ENCODE peak calls at places on chromosome 17, in ten cellular contexts. P, T, B, S, J, C, X, O, A and F are unnamed samples. For H3K9me3 and H3K27me3, the result is how much of the 10 kb centered on the place peaks cover.

GRCh38 chr17:50195196-50195865 is 6.1 kb downstream of the COL1A1 start:
- DNase-seq in P (peak), T (no peak), B (no peak), S (no peak), J (peak), C (no peak), X (no peak), O (peak), A (no peak), F (no peak)

GRCh38 chr17:66791337-66791736 is 43.6 kb upstream of the CACNG5 start:
- DNase-seq in P (no peak), T (no peak), B (no peak), S (no peak), J (no peak), C (no peak), X (no peak), O (no peak), A (no peak), F (no peak)

GRCh38 chr17:65749479-65749878 is 188.0 kb upstream of the AXIN2 start:
- DNase-seq in P (no peak), T (no peak), B (no peak), S (no peak), J (peak), C (no peak), X (no peak), O (peak), A (no peak), F (no peak)

GRCh38 chr17:18225562-18226283 is at the start of gene LLGL1:
- DNase-seq in P (no peak), T (no peak), B (no peak), S (no peak), J (peak), C (no peak), X (no peak), O (peak), A (no peak), F (no peak)

GRCh38 chr17:77834170-77835115 is 124.1 kb upstream of the TNRC6C start:
- DNase-seq in P (peak), T (peak), B (peak), S (peak), J (peak), C (peak), X (no peak), O (peak), A (peak), F (no peak)

GRCh38 chr17:71987634-71988033 is 133.2 kb upstream of the SOX9 start:
- DNase-seq in P (no peak), T (no peak), B (no peak), S (no peak), J (no peak), C (no peak), X (no peak), O (no peak), A (no peak), F (no peak)

GRCh38 chr17:40177275-40177874 is at the start of gene RAPGEFL1:
- DNase-seq in P (peak), T (no peak), B (no peak), S (peak), J (peak), C (peak), X (peak), O (peak), A (peak), F (peak)

GRCh38 chr17:72514888-72515287 is 394.1 kb downstream of the SOX9 start:
- DNase-seq in P (no peak), T (no peak), B (peak), S (peak), J (peak), C (peak), X (no peak), O (no peak), A (peak), F (no peak)

GRCh38 chr17:50129303-50129945 is 536 bp downstream of the SAMD14 start:
- DNase-seq in P (no peak), T (no peak), B (no peak), S (no peak), J (peak), C (no peak), X (peak), O (peak), A (peak), F (no peak)

GRCh38 chr17:45998987-45999899 is at the start of gene STH:
- DNase-seq in P (no peak), T (no peak), B (no peak), S (no peak), J (no peak), C (no peak), X (no peak), O (no peak), A (no peak), F (no peak)

GRCh38 chr17:68514809-68515208 is 2.6 kb downstream of the PRKAR1A start:
- DNase-seq in P (no peak), T (no peak), B (no peak), S (no peak), J (peak), C (no peak), X (no peak), O (peak), A (no peak), F (no peak)

GRCh38 chr17:79913896-79914812 is 74.9 kb upstream of the CBX4 start:
- DNase-seq in P (no peak), T (no peak), B (no peak), S (no peak), J (no peak), C (no peak), X (no peak), O (no peak), A (no peak), F (no peak)

GRCh38 chr17:81842725-81843504 is 8.1 kb upstream of the PPP1R27 start:
- DNase-seq in P (no peak), T (no peak), B (no peak), S (no peak), J (peak), C (no peak), X (no peak), O (no peak), A (no peak), F (peak)

GRCh38 chr17:21375162-21375560 is 996 bp upstream of the KCNJ12 start:
- DNase-seq in P (no peak), T (no peak), B (no peak), S (no peak), J (no peak), C (no peak), X (no peak), O (no peak), A (peak), F (no peak)

GRCh38 chr17:1946021-1946932 is 78.9 kb downstream of the RTN4RL1 start:
- DNase-seq in P (no peak), T (no peak), B (no peak), S (no peak), J (no peak), C (no peak), X (no peak), O (no peak), A (no peak), F (no peak)

GRCh38 chr17:14471052-14471451 is 170.2 kb downstream of the HS3ST3B1 start:
- DNase-seq in P (no peak), T (no peak), B (peak), S (no peak), J (peak), C (no peak), X (no peak), O (peak), A (no peak), F (no peak)

GRCh38 chr17:47727704-47728036 is 5.4 kb upstream of the TBX21 start:
- DNase-seq in P (peak), T (no peak), B (no peak), S (no peak), J (no peak), C (no peak), X (no peak), O (no peak), A (no peak), F (no peak)

GRCh38 chr17:81030726-81031570 is 4.0 kb upstream of the BAIAP2 start:
- DNase-seq in P (peak), T (no peak), B (no peak), S (no peak), J (peak), C (peak), X (no peak), O (no peak), A (peak), F (no peak)

GRCh38 chr17:5526821-5527598 is 40.6 kb downstream of the MIS12 start:
- DNase-seq in P (no peak), T (peak), B (peak), S (peak), J (peak), C (no peak), X (no peak), O (peak), A (peak), F (no peak)

GRCh38 chr17:2856727-2857126 is 60.5 kb downstream of the RAP1GAP2 start:
- DNase-seq in P (no peak), T (no peak), B (no peak), S (no peak), J (no peak), C (no peak), X (no peak), O (no peak), A (no peak), F (no peak)

GRCh38 chr17:63133489-63133888 is 167.5 kb downstream of the TANC2 start:
- DNase-seq in P (no peak), T (no peak), B (no peak), S (no peak), J (no peak), C (no peak), X (no peak), O (no peak), A (no peak), F (no peak)

GRCh38 chr17:71192039-71192555 is 928.7 kb upstream of the SOX9 start:
- DNase-seq in P (no peak), T (no peak), B (no peak), S (no peak), J (no peak), C (no peak), X (no peak), O (no peak), A (no peak), F (no peak)

GRCh38 chr17:59387351-59388069 is 56.1 kb downstream of the YPEL2 start:
- DNase-seq in P (no peak), T (no peak), B (no peak), S (no peak), J (no peak), C (no peak), X (no peak), O (no peak), A (peak), F (no peak)

GRCh38 chr17:62134397-62134796 is 69.3 kb upstream of the MED13 start:
- DNase-seq in P (no peak), T (no peak), B (no peak), S (no peak), J (no peak), C (no peak), X (no peak), O (peak), A (no peak), F (no peak)

GRCh38 chr17:82949361-82949760 is 109.5 kb upstream of the ZNF750 start:
- DNase-seq in P (peak), T (no peak), B (no peak), S (peak), J (no peak), C (peak), X (no peak), O (no peak), A (no peak), F (no peak)
- H3K9me3 ChIP-seq in P (under half), T (under half), B (half or more), S (half or more), J (under half), C (under half), X (under half), O (half or more), A (under half), F (under half)

GRCh38 chr17:73571524-73572130 is 72.6 kb downstream of the SDK2 start:
- DNase-seq in P (peak), T (no peak), B (no peak), S (no peak), J (no peak), C (peak), X (no peak), O (no peak), A (no peak), F (no peak)
- H3K27me3 ChIP-seq in P (under half), T (under half), B (under half), S (half or more), J (under half), C (under half), X (under half), O (half or more), A (half or more), F (under half)

GRCh38 chr17:22461460-22462145 is 769.3 kb downstream of the KCNJ18 start:
- DNase-seq in P (no peak), T (no peak), B (no peak), S (no peak), J (no peak), C (no peak), X (no peak), O (no peak), A (no peak), F (no peak)
- H3K9me3 ChIP-seq in P (under half), T (under half), B (under half), S (under half), J (under half), C (under half), X (under half), O (under half), A (under half), F (under half)

GRCh38 chr17:44966348-44967025 is 1.6 kb downstream of the C1QL1 start:
- DNase-seq in P (no peak), T (no peak), B (no peak), S (no peak), J (no peak), C (no peak), X (no peak), O (no peak), A (no peak), F (no peak)

GRCh38 chr17:44967026-44967906 is 837 bp downstream of the C1QL1 start:
- DNase-seq in P (no peak), T (no peak), B (no peak), S (no peak), J (no peak), C (no peak), X (no peak), O (no peak), A (no peak), F (no peak)

GRCh38 chr17:44968225-44969143 is at the start of gene C1QL1:
- DNase-seq in P (peak), T (peak), B (peak), S (peak), J (peak), C (peak), X (peak), O (peak), A (peak), F (peak)

GRCh38 chr17:44967907-44968224 is 237 bp downstream of the C1QL1 start:
- DNase-seq in P (no peak), T (no peak), B (no peak), S (no peak), J (no peak), C (no peak), X (no peak), O (no peak), A (no peak), F (no peak)

GRCh38 chr17:44965491-44966234 is 2.4 kb downstream of the C1QL1 start:
- DNase-seq in P (no peak), T (no peak), B (no peak), S (no peak), J (no peak), C (no peak), X (no peak), O (no peak), A (no peak), F (no peak)
- H3K27me3 ChIP-seq in P (half or more), T (under half), B (under half), S (half or more), J (under half), C (half or more), X (under half), O (half or more), A (under half), F (half or more)

GRCh38 chr17:27158390-27158789 is 135.5 kb upstream of the WSB1 start:
- DNase-seq in P (peak), T (no peak), B (no peak), S (no peak), J (no peak), C (no peak), X (no peak), O (no peak), A (peak), F (no peak)
- H3K9me3 ChIP-seq in P (under half), T (under half), B (under half), S (under half), J (under half), C (under half), X (under half), O (under half), A (under half), F (under half)

GRCh38 chr17:16243385-16243784 is 26.4 kb downstream of the PIGL start:
- DNase-seq in P (no peak), T (no peak), B (no peak), S (no peak), J (no peak), C (no peak), X (no peak), O (no peak), A (no peak), F (no peak)
- H3K27me3 ChIP-seq in P (under half), T (under half), B (under half), S (under half), J (under half), C (under half), X (under half), O (under half), A (under half), F (under half)